ENCODE peak calls at places on chromosomes 1 and 21, in five cellular contexts. One of them, this sample, is unnamed.
A peak's percentile ranks its signal among the peaks of the same experiment; 100 is the strongest.

GRCh38 chr1:200040516-200041138 is 13.1 kb downstream of the NR5A2 start:
- DNase-seq in NCI-H526 treated with DMSO at 0.1 percent for 48 hours: no peak
- DNase-seq in HuH-7.5: peak; percentile 80
- DNase-seq in Calu3: peak; percentile 44
- DNase-seq in Right ventricle myocardium inferior: no peak
- DNase-seq in this sample: no peak

GRCh38 chr1:8025061-8025670 is 943 bp downstream of the ERRFI1 start:
- DNase-seq in NCI-H526 treated with DMSO at 0.1 percent for 48 hours: peak; percentile 24
- DNase-seq in HuH-7.5: no peak
- DNase-seq in Calu3: no peak
- DNase-seq in Right ventricle myocardium inferior: no peak
- DNase-seq in this sample: no peak

GRCh38 chr1:79472067-79472656 is 465.6 kb upstream of the ADGRL4 start:
- DNase-seq in NCI-H526 treated with DMSO at 0.1 percent for 48 hours: no peak
- DNase-seq in Calu3: no peak
- DNase-seq in Right ventricle myocardium inferior: no peak
- DNase-seq in HuH-7.5: no peak
- DNase-seq in this sample: no peak

GRCh38 chr1:156152628-156153027 is 757 bp upstream of the SEMA4A start:
- DNase-seq in Calu3: no peak
- DNase-seq in Right ventricle myocardium inferior: no peak
- DNase-seq in HuH-7.5: no peak
- DNase-seq in NCI-H526 treated with DMSO at 0.1 percent for 48 hours: no peak
- DNase-seq in this sample: no peak

GRCh38 chr1:161258439-161259386 is at the start of gene PCP4L1:
- DNase-seq in NCI-H526 treated with DMSO at 0.1 percent for 48 hours: peak; percentile 92
- DNase-seq in HuH-7.5: no peak
- DNase-seq in Calu3: peak; percentile 75
- DNase-seq in Right ventricle myocardium inferior: no peak
- DNase-seq in this sample: peak; percentile 80

GRCh38 chr21:35226960-35227741 is 178.0 kb upstream of the RUNX1 start:
- DNase-seq in NCI-H526 treated with DMSO at 0.1 percent for 48 hours: peak; percentile 89
- DNase-seq in Right ventricle myocardium inferior: no peak
- DNase-seq in HuH-7.5: no peak
- DNase-seq in Calu3: no peak
- DNase-seq in this sample: no peak

GRCh38 chr1:207309775-207310273 is 11.7 kb upstream of the CD55 start:
- DNase-seq in HuH-7.5: no peak
- DNase-seq in NCI-H526 treated with DMSO at 0.1 percent for 48 hours: no peak
- DNase-seq in Calu3: peak; percentile 76
- DNase-seq in Right ventricle myocardium inferior: no peak
- DNase-seq in this sample: no peak

GRCh38 chr1:37513795-37514349 is 694 bp downstream of the MEAF6 start:
- DNase-seq in Calu3: peak; percentile 50
- DNase-seq in Right ventricle myocardium inferior: no peak
- DNase-seq in HuH-7.5: peak; percentile 33
- DNase-seq in NCI-H526 treated with DMSO at 0.1 percent for 48 hours: peak; percentile 80
- DNase-seq in this sample: no peak

GRCh38 chr1:13510499-13510898 is 3.3 kb downstream of the LRRC38 start:
- DNase-seq in NCI-H526 treated with DMSO at 0.1 percent for 48 hours: no peak
- DNase-seq in HuH-7.5: no peak
- DNase-seq in Right ventricle myocardium inferior: no peak
- DNase-seq in Calu3: no peak
- DNase-seq in this sample: no peak

GRCh38 chr1:164780863-164781262 is 221.9 kb downstream of the PBX1 start:
- DNase-seq in Calu3: no peak
- DNase-seq in NCI-H526 treated with DMSO at 0.1 percent for 48 hours: no peak
- DNase-seq in Right ventricle myocardium inferior: no peak
- DNase-seq in HuH-7.5: no peak
- DNase-seq in this sample: no peak

GRCh38 chr1:94335447-94335846 is 82.7 kb upstream of the ABCD3 start:
- DNase-seq in Calu3: no peak
- DNase-seq in HuH-7.5: no peak
- DNase-seq in NCI-H526 treated with DMSO at 0.1 percent for 48 hours: no peak
- DNase-seq in Right ventricle myocardium inferior: no peak
- DNase-seq in this sample: no peak

GRCh38 chr1:19484338-19484792 is 974 bp downstream of the CAPZB start:
- DNase-seq in HuH-7.5: no peak
- DNase-seq in Right ventricle myocardium inferior: no peak
- DNase-seq in Calu3: peak; percentile 7
- DNase-seq in NCI-H526 treated with DMSO at 0.1 percent for 48 hours: no peak
- DNase-seq in this sample: no peak

GRCh38 chr1:167538657-167539056 is 14.9 kb downstream of the CREG1 start:
- DNase-seq in Calu3: no peak
- DNase-seq in NCI-H526 treated with DMSO at 0.1 percent for 48 hours: no peak
- DNase-seq in HuH-7.5: no peak
- DNase-seq in Right ventricle myocardium inferior: no peak
- DNase-seq in this sample: no peak

This sample was measured in hypothalamus.